ENCODE peak calls at places on chromosome 7, in ten cellular contexts. W, Q, E, A, K, L, M, O, X and J are unnamed samples.

GRCh38 chr7:91424372-91424771 is 160.1 kb downstream of the FZD1 start:
- DNase-seq in Q (no peak), E (no peak), W (no peak), X (no peak), K (no peak), M (no peak), O (peak), L (peak), A (no peak), J (no peak)

GRCh38 chr7:30729642-30730041 is 22.3 kb upstream of the INMT start:
- DNase-seq in A (no peak), Q (peak), X (no peak), M (no peak), W (no peak), L (no peak), K (no peak), O (no peak), E (no peak), J (no peak)

GRCh38 chr7:81300779-81301178 is 381.9 kb upstream of the SEMA3C start:
- DNase-seq in E (no peak), Q (no peak), M (no peak), K (no peak), X (no peak), A (peak), O (no peak), W (no peak), L (no peak), J (no peak)

GRCh38 chr7:27165089-27165654 is at the start of gene HOXA9:
- DNase-seq in W (peak), X (peak), E (no peak), O (no peak), Q (peak), M (no peak), A (no peak), L (peak), K (no peak), J (no peak)

GRCh38 chr7:45003789-45004188 is 3.8 kb downstream of the CCM2 start:
- DNase-seq in M (no peak), E (no peak), L (no peak), W (peak), X (no peak), O (no peak), Q (peak), K (no peak), A (no peak), J (no peak)

GRCh38 chr7:44796034-44796503 is 412 bp upstream of the PPIA start:
- DNase-seq in K (no peak), E (peak), M (no peak), Q (no peak), X (peak), W (no peak), O (no peak), A (peak), L (peak), J (no peak)

GRCh38 chr7:116574025-116574822 is 49.4 kb downstream of the CAV1 start:
- DNase-seq in W (no peak), L (no peak), M (no peak), E (no peak), K (no peak), A (no peak), Q (no peak), O (no peak), X (no peak), J (no peak)

GRCh38 chr7:41501016-41501415 is 201.9 kb downstream of the INHBA start:
- DNase-seq in W (no peak), Q (no peak), L (no peak), A (peak), E (no peak), M (no peak), K (no peak), X (peak), O (no peak), J (no peak)

GRCh38 chr7:28808786-28809533 is 149.2 kb downstream of the TRIL start:
- DNase-seq in L (peak), K (no peak), Q (peak), M (no peak), O (peak), A (peak), E (peak), X (no peak), W (no peak), J (no peak)
- TF ChIP-seq CTCF in L (peak), K (no peak), Q (no peak), M (no peak), O (peak), A (no peak), E (no peak), X (peak), W (no peak), J (no peak)

GRCh38 chr7:87933953-87934698 is at the start of gene ADAM22:
- DNase-seq in W (peak), L (peak), X (peak), E (peak), Q (peak), O (peak), A (peak), K (peak), M (peak), J (peak)
- TF ChIP-seq CTCF in W (no peak), L (peak), X (no peak), E (no peak), Q (no peak), O (no peak), A (no peak), K (no peak), M (no peak), J (no peak)

GRCh38 chr7:151744656-151745055 is 132.3 kb downstream of the PRKAG2 start:
- DNase-seq in Q (no peak), K (no peak), O (no peak), A (no peak), L (no peak), X (no peak), W (no peak), E (no peak), M (no peak), J (no peak)

GRCh38 chr7:151745706-151746105 is 131.2 kb downstream of the PRKAG2 start:
- DNase-seq in L (no peak), W (no peak), M (no peak), K (no peak), E (no peak), Q (no peak), A (no peak), O (no peak), X (no peak), J (no peak)

GRCh38 chr7:151744051-151744580 is 132.8 kb downstream of the PRKAG2 start:
- DNase-seq in X (no peak), M (no peak), O (no peak), L (no peak), W (no peak), Q (no peak), E (no peak), A (no peak), K (no peak), J (no peak)

GRCh38 chr7:151743481-151743983 is 133.4 kb downstream of the PRKAG2 start:
- DNase-seq in K (no peak), Q (no peak), M (no peak), X (no peak), L (no peak), E (no peak), W (no peak), A (no peak), O (no peak), J (no peak)

GRCh38 chr7:151745090-151745638 is 131.8 kb downstream of the PRKAG2 start:
- DNase-seq in O (no peak), X (peak), K (peak), W (no peak), Q (peak), A (peak), L (no peak), M (no peak), E (no peak), J (no peak)
- TF ChIP-seq CTCF in O (no peak), X (peak), K (no peak), W (no peak), Q (peak), A (peak), L (no peak), M (no peak), E (no peak), J (peak)

GRCh38 chr7:106249488-106249887 is 35.3 kb downstream of the NAMPT start:
- DNase-seq in X (no peak), Q (no peak), K (no peak), M (no peak), O (no peak), L (no peak), A (no peak), W (no peak), E (no peak), J (no peak)

GRCh38 chr7:106248616-106249015 is 36.2 kb downstream of the NAMPT start:
- DNase-seq in L (no peak), M (no peak), A (no peak), O (no peak), W (no peak), E (no peak), Q (no peak), K (no peak), X (no peak), J (no peak)

GRCh38 chr7:106246941-106247826 is 37.6 kb downstream of the NAMPT start:
- DNase-seq in O (no peak), M (no peak), E (no peak), Q (no peak), A (no peak), L (no peak), X (no peak), K (no peak), W (no peak), J (no peak)

GRCh38 chr7:106243893-106244292 is 40.9 kb downstream of the NAMPT start:
- DNase-seq in O (no peak), K (no peak), A (peak), W (no peak), L (no peak), X (no peak), E (no peak), M (no peak), Q (no peak), J (no peak)

DNA sequence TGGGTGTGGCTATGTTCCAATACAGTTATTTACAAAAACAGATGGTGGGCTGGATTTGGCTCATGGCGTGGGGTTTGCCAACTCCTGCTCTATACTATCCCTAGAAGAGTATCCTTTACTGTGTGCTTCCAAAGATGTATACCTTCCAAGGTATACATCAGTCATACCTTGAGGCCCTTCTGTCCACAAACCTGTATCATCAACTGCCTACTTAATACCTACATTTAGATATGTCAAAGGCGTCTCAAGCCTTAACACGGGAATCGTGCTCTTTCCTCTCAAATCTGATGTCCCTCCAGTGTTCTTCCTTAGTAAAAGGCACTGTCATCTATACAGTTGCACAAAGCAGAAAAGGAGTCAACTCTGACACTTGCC is 37.0 kb downstream of the NAMPT start:
- DNase-seq in E (no peak), L (no peak), A (no peak), M (no peak), K (no peak), Q (no peak), W (no peak), X (no peak), O (no peak), J (no peak)
- TF ChIP-seq CTCF in E (no peak), L (no peak), A (no peak), M (no peak), K (no peak), Q (no peak), W (no peak), X (no peak), O (no peak), J (no peak)

DNA sequence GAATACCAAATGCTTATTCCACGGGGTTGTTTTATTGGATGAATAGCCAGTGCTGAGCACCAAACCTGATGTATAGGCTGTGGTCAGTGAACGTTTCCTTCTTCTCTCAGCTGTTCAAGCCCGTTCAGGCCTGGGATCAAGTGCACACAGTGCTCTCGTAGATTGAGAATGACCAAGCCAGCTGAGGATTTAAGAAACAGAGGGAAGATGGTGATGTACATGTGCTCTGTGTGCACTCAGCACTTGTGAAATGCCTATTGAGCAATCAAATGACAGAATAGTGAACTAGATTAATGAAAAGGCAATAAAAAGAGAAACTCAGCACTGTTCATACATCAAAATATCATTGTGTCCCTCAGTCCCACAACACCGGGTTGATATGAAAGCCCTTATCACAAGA is 302.5 kb downstream of the BMPER start:
- DNase-seq in L (no peak), X (no peak), M (no peak), W (no peak), O (no peak), E (no peak), Q (no peak), K (no peak), A (no peak), J (no peak)
- TF ChIP-seq CTCF in L (no peak), X (no peak), M (no peak), W (no peak), O (no peak), E (no peak), Q (no peak), K (no peak), A (no peak), J (no peak)

GRCh38 chr7:35971133-35971995 is 170.5 kb downstream of the SEPTIN7 start:
- DNase-seq in X (no peak), O (no peak), L (no peak), A (no peak), M (no peak), W (no peak), K (no peak), Q (no peak), E (no peak), J (no peak)
- TF ChIP-seq CTCF in X (peak), O (no peak), L (no peak), A (no peak), M (no peak), W (no peak), K (no peak), Q (peak), E (no peak), J (no peak)

GRCh38 chr7:36852017-36852416 is 127.7 kb upstream of the AOAH start:
- DNase-seq in E (no peak), Q (no peak), L (no peak), M (no peak), X (no peak), W (no peak), O (no peak), K (no peak), A (no peak), J (no peak)

GRCh38 chr7:36854652-36855051 is 130.4 kb upstream of the AOAH start:
- DNase-seq in E (no peak), A (no peak), O (no peak), Q (no peak), L (no peak), X (no peak), K (no peak), W (no peak), M (no peak), J (no peak)

GRCh38 chr7:36851382-36851781 is 127.1 kb upstream of the AOAH start:
- DNase-seq in A (no peak), M (no peak), Q (no peak), X (no peak), K (no peak), O (no peak), W (no peak), L (no peak), E (no peak), J (no peak)

GRCh38 chr7:36852931-36853330 is 128.6 kb upstream of the AOAH start:
- DNase-seq in O (no peak), E (no peak), X (no peak), L (no peak), K (no peak), W (no peak), M (no peak), A (no peak), Q (no peak), J (no peak)

GRCh38 chr7:36855330-36855729 is 131.0 kb upstream of the AOAH start:
- DNase-seq in M (no peak), Q (no peak), E (no peak), A (no peak), K (no peak), L (no peak), X (no peak), O (no peak), W (no peak), J (no peak)
- TF ChIP-seq CTCF in M (no peak), Q (no peak), E (no peak), A (no peak), K (no peak), L (no peak), X (no peak), O (no peak), W (no peak), J (no peak)

DNA sequence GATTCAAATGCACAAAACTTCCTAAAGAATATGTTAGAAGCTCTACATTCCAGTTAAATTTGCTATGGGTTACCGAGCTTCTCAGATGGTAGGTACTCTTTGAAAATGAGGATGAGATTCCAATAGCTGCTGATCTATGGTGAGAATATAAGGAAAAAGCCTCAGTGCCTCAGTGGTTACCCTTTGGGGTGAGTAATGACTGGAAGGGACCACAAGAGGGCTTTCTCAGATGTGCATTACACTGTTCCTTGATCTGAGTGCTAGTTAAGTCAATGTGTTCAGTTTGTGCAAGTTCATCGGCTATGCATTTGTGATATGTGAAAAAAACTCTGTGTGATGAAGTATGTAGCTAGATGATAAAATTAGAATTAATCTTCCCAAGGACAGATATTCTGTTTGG is 3.5 kb downstream of the NRCAM start:
- DNase-seq in L (peak), W (no peak), A (peak), O (no peak), K (no peak), E (no peak), X (peak), M (no peak), Q (no peak), J (no peak)
- TF ChIP-seq CTCF in L (peak), W (no peak), A (peak), O (peak), K (no peak), E (no peak), X (peak), M (peak), Q (peak), J (peak)